ENCODE peak calls at places on chromosomes 5 and 9, in nine cellular contexts. One of them, this sample, is unnamed. For H3K4me1, the result is how much of the 10 kb centered on the place peaks cover.

GRCh38 chr9:130701059-130702022 is 7.8 kb downstream of the EXOSC2 start:
- DNase-seq in sigmoid colon: peak
- DNase-seq in tibial nerve: peak
- DNase-seq in CD8-positive, alpha-beta T cell: peak
- DNase-seq in stomach: peak
- DNase-seq in lung: peak
- DNase-seq in mammary epithelial cell: peak
- DNase-seq in Peyer's patch: peak
- DNase-seq in left ventricle myocardium inferior: peak
- DNase-seq in this sample: peak

GRCh38 chr9:93558503-93558902 is 17.9 kb upstream of the PHF2 start:
- DNase-seq in lung: no peak
- DNase-seq in left ventricle myocardium inferior: no peak
- DNase-seq in Peyer's patch: no peak
- DNase-seq in CD8-positive, alpha-beta T cell: no peak
- DNase-seq in mammary epithelial cell: no peak
- DNase-seq in sigmoid colon: no peak
- DNase-seq in tibial nerve: no peak
- DNase-seq in stomach: no peak
- DNase-seq in this sample: no peak

GRCh38 chr9:122338536-122338935 is 32.3 kb upstream of the PTGS1 start:
- DNase-seq in stomach: no peak
- DNase-seq in mammary epithelial cell: no peak
- DNase-seq in left ventricle myocardium inferior: no peak
- DNase-seq in Peyer's patch: peak
- DNase-seq in CD8-positive, alpha-beta T cell: no peak
- DNase-seq in tibial nerve: no peak
- DNase-seq in lung: no peak
- DNase-seq in sigmoid colon: no peak
- DNase-seq in this sample: no peak

GRCh38 chr5:14178671-14179211 is 35.6 kb downstream of the TRIO start:
- DNase-seq in CD8-positive, alpha-beta T cell: no peak
- DNase-seq in lung: no peak
- DNase-seq in mammary epithelial cell: peak
- DNase-seq in stomach: no peak
- DNase-seq in Peyer's patch: no peak
- DNase-seq in sigmoid colon: no peak
- DNase-seq in left ventricle myocardium inferior: no peak
- DNase-seq in tibial nerve: no peak
- DNase-seq in this sample: no peak

GRCh38 chr9:133813749-133814585 is 75.8 kb upstream of the SARDH start:
- DNase-seq in CD8-positive, alpha-beta T cell: no peak
- DNase-seq in tibial nerve: no peak
- DNase-seq in sigmoid colon: peak
- DNase-seq in left ventricle myocardium inferior: peak
- DNase-seq in mammary epithelial cell: no peak
- DNase-seq in stomach: no peak
- DNase-seq in Peyer's patch: no peak
- DNase-seq in lung: peak
- DNase-seq in this sample: no peak

GRCh38 chr9:26158631-26159150 is 480.4 kb upstream of the TUSC1 start:
- DNase-seq in CD8-positive, alpha-beta T cell: no peak
- DNase-seq in lung: no peak
- DNase-seq in tibial nerve: no peak
- DNase-seq in sigmoid colon: no peak
- DNase-seq in mammary epithelial cell: no peak
- DNase-seq in Peyer's patch: no peak
- DNase-seq in left ventricle myocardium inferior: no peak
- DNase-seq in stomach: no peak
- DNase-seq in this sample: no peak

GRCh38 chr5:66477591-66477990 is 118.6 kb upstream of the MAST4 start:
- DNase-seq in tibial nerve: no peak
- DNase-seq in stomach: no peak
- DNase-seq in mammary epithelial cell: no peak
- DNase-seq in Peyer's patch: no peak
- DNase-seq in CD8-positive, alpha-beta T cell: no peak
- DNase-seq in sigmoid colon: no peak
- DNase-seq in lung: no peak
- DNase-seq in left ventricle myocardium inferior: peak
- DNase-seq in this sample: no peak

GRCh38 chr5:178467261-178468195 is 122.7 kb downstream of the COL23A1 start:
- DNase-seq in Peyer's patch: peak
- DNase-seq in CD8-positive, alpha-beta T cell: no peak
- DNase-seq in lung: peak
- DNase-seq in mammary epithelial cell: no peak
- DNase-seq in left ventricle myocardium inferior: peak
- DNase-seq in sigmoid colon: peak
- DNase-seq in tibial nerve: no peak
- DNase-seq in stomach: peak
- DNase-seq in this sample: no peak

GRCh38 chr5:135944564-135944963 is 10.2 kb downstream of the LECT2 start:
- DNase-seq in stomach: no peak
- DNase-seq in Peyer's patch: no peak
- DNase-seq in tibial nerve: no peak
- DNase-seq in CD8-positive, alpha-beta T cell: no peak
- DNase-seq in sigmoid colon: no peak
- DNase-seq in mammary epithelial cell: no peak
- DNase-seq in left ventricle myocardium inferior: no peak
- DNase-seq in lung: no peak
- DNase-seq in this sample: no peak

GRCh38 chr5:128038641-128039040 is 44.9 kb upstream of the SLC12A2 start:
- DNase-seq in tibial nerve: no peak
- DNase-seq in sigmoid colon: no peak
- DNase-seq in stomach: no peak
- DNase-seq in mammary epithelial cell: peak
- DNase-seq in lung: no peak
- DNase-seq in left ventricle myocardium inferior: no peak
- DNase-seq in Peyer's patch: no peak
- DNase-seq in CD8-positive, alpha-beta T cell: no peak
- DNase-seq in this sample: no peak

GRCh38 chr9:130638278-130639118 is 25.9 kb upstream of the PRDM12 start:
- DNase-seq in lung: no peak
- DNase-seq in mammary epithelial cell: no peak
- DNase-seq in Peyer's patch: no peak
- DNase-seq in tibial nerve: no peak
- DNase-seq in stomach: no peak
- DNase-seq in sigmoid colon: no peak
- DNase-seq in left ventricle myocardium inferior: no peak
- DNase-seq in CD8-positive, alpha-beta T cell: no peak
- DNase-seq in this sample: no peak

GRCh38 chr5:15092801-15093200 is 221.2 kb upstream of the ANKH start:
- DNase-seq in CD8-positive, alpha-beta T cell: no peak
- DNase-seq in tibial nerve: no peak
- DNase-seq in mammary epithelial cell: no peak
- DNase-seq in sigmoid colon: no peak
- DNase-seq in Peyer's patch: no peak
- DNase-seq in lung: no peak
- DNase-seq in left ventricle myocardium inferior: no peak
- DNase-seq in stomach: no peak
- DNase-seq in this sample: no peak

GRCh38 chr9:124262596-124263045 is 4.9 kb downstream of the NEK6 start:
- DNase-seq in lung: no peak
- DNase-seq in mammary epithelial cell: no peak
- DNase-seq in sigmoid colon: no peak
- DNase-seq in left ventricle myocardium inferior: no peak
- DNase-seq in tibial nerve: no peak
- DNase-seq in CD8-positive, alpha-beta T cell: no peak
- DNase-seq in stomach: no peak
- DNase-seq in Peyer's patch: no peak
- DNase-seq in this sample: no peak
- H3K4me1 ChIP-seq in lung: under half
- H3K4me1 ChIP-seq in mammary epithelial cell: under half
- H3K4me1 ChIP-seq in sigmoid colon: half or more
- H3K4me1 ChIP-seq in left ventricle myocardium inferior: half or more
- H3K4me1 ChIP-seq in tibial nerve: half or more
- H3K4me1 ChIP-seq in CD8-positive, alpha-beta T cell: under half
- H3K4me1 ChIP-seq in stomach: half or more
- H3K4me1 ChIP-seq in Peyer's patch: under half
- H3K4me1 ChIP-seq in this sample: under half

GRCh38 chr5:148913493-148913892 is 87.1 kb downstream of the ADRB2 start:
- DNase-seq in left ventricle myocardium inferior: no peak
- DNase-seq in lung: no peak
- DNase-seq in mammary epithelial cell: no peak
- DNase-seq in sigmoid colon: no peak
- DNase-seq in Peyer's patch: no peak
- DNase-seq in tibial nerve: no peak
- DNase-seq in CD8-positive, alpha-beta T cell: no peak
- DNase-seq in stomach: no peak
- DNase-seq in this sample: no peak

GRCh38 chr5:148911386-148911785 is 85.0 kb downstream of the ADRB2 start:
- DNase-seq in mammary epithelial cell: peak
- DNase-seq in CD8-positive, alpha-beta T cell: no peak
- DNase-seq in sigmoid colon: no peak
- DNase-seq in left ventricle myocardium inferior: no peak
- DNase-seq in stomach: no peak
- DNase-seq in lung: no peak
- DNase-seq in Peyer's patch: no peak
- DNase-seq in tibial nerve: no peak
- DNase-seq in this sample: no peak

GRCh38 chr5:148913985-148914421 is 87.6 kb downstream of the ADRB2 start:
- DNase-seq in Peyer's patch: no peak
- DNase-seq in lung: peak
- DNase-seq in tibial nerve: no peak
- DNase-seq in left ventricle myocardium inferior: no peak
- DNase-seq in CD8-positive, alpha-beta T cell: no peak
- DNase-seq in sigmoid colon: no peak
- DNase-seq in mammary epithelial cell: peak
- DNase-seq in stomach: no peak
- DNase-seq in this sample: no peak

GRCh38 chr5:148912146-148912545 is 85.7 kb downstream of the ADRB2 start:
- DNase-seq in Peyer's patch: no peak
- DNase-seq in tibial nerve: no peak
- DNase-seq in CD8-positive, alpha-beta T cell: no peak
- DNase-seq in stomach: no peak
- DNase-seq in lung: no peak
- DNase-seq in sigmoid colon: no peak
- DNase-seq in left ventricle myocardium inferior: no peak
- DNase-seq in mammary epithelial cell: peak
- DNase-seq in this sample: no peak

DNA sequence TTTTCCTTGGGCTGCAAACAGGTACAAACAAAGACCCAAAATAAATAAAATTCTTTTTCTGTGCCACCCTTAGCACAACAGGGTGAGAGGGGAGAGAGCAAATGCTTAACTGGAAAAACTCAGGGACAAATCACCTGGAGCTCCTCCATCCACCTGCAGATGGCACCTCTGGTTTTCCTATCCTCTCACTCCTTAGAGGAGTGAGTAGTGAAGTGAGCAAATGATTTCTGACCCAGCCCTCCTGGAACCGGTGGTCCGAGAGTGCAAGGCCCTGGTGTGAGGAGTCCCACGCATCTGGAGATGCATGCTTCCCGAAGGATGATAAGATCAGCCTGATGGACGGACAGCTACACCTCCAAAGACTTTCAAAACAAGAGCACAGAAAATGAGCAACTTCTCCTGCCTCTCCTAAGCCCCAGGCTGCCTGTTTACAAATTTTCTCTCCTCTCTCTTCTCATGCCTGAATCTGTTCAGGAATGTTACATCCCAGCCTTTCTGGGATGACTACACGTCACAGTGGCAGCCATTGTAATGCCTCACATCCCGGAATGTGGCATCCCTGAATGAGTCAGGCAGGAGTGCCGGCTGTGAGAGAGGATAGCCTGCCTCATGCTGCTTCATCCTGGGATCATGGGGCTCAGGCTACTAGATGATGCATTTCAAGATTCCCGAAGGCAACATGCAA is 86.4 kb downstream of the ADRB2 start:
- DNase-seq in lung: no peak
- DNase-seq in CD8-positive, alpha-beta T cell: no peak
- DNase-seq in left ventricle myocardium inferior: no peak
- DNase-seq in sigmoid colon: no peak
- DNase-seq in Peyer's patch: no peak
- DNase-seq in mammary epithelial cell: peak
- DNase-seq in stomach: no peak
- DNase-seq in tibial nerve: no peak
- DNase-seq in this sample: peak
- TF ChIP-seq CTCF in lung: no peak
- TF ChIP-seq CTCF in CD8-positive, alpha-beta T cell: no peak
- TF ChIP-seq CTCF in left ventricle myocardium inferior: peak
- TF ChIP-seq CTCF in sigmoid colon: no peak
- TF ChIP-seq CTCF in Peyer's patch: no peak
- TF ChIP-seq CTCF in mammary epithelial cell: peak
- TF ChIP-seq CTCF in stomach: no peak
- TF ChIP-seq CTCF in tibial nerve: no peak
- TF ChIP-seq CTCF in this sample: peak

GRCh38 chr5:154038241-154038603 is 488 bp downstream of the FAM114A2 start:
- DNase-seq in CD8-positive, alpha-beta T cell: peak
- DNase-seq in sigmoid colon: no peak
- DNase-seq in Peyer's patch: peak
- DNase-seq in mammary epithelial cell: no peak
- DNase-seq in stomach: no peak
- DNase-seq in lung: no peak
- DNase-seq in tibial nerve: no peak
- DNase-seq in left ventricle myocardium inferior: no peak
- DNase-seq in this sample: no peak
- H3K4me1 ChIP-seq in CD8-positive, alpha-beta T cell: under half
- H3K4me1 ChIP-seq in sigmoid colon: under half
- H3K4me1 ChIP-seq in Peyer's patch: under half
- H3K4me1 ChIP-seq in mammary epithelial cell: under half
- H3K4me1 ChIP-seq in stomach: under half
- H3K4me1 ChIP-seq in lung: under half
- H3K4me1 ChIP-seq in tibial nerve: half or more
- H3K4me1 ChIP-seq in left ventricle myocardium inferior: half or more
- H3K4me1 ChIP-seq in this sample: under half

DNA sequence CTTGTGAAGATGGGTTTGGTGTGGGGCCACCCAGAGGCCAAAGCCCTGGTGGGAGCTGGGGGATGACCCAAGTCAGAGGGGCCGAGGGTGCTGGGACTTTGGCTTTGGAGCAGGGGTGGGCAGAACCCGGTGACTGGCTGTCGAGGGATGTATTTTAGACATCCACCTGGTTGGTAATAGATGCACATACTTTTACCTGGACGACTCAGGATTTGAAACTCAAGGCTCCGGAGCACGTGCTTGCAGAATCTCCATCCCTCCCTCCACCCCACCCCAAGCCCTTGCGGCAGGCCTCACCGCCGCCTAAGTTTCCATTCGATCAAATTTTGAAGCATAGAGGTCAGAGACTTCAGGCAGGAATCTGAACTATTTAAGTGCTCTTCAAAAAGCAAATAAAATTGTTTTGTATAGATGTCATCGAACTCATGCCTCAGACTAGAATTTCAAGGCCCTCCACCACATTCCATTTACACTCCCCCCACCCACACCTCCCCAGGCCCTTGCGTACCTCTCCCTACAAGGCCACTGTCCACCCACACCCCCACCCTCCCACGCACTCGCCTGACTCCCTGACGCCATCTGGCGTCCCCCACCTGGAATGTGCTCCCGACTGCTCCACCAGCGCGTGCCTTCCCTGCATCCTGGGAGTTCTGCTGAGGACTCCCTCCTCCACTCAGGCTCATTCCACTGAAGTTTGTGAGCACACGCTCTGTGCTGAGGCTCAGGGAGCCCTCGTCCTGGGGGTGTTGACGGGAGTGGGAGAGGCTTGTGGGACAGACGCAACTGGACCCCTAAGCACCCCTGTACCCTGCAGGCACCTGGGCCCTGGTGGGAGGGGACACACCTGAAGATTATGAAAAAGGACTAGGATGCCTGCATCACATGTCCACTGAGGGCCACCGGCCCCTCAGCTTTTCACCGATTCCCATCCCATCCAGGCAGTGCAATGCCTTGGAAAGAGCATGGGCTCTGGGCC is 56.4 kb upstream of the RPL26L1 start:
- DNase-seq in tibial nerve: peak
- DNase-seq in Peyer's patch: peak
- DNase-seq in left ventricle myocardium inferior: peak
- DNase-seq in mammary epithelial cell: no peak
- DNase-seq in sigmoid colon: peak
- DNase-seq in stomach: peak
- DNase-seq in lung: peak
- DNase-seq in CD8-positive, alpha-beta T cell: no peak
- DNase-seq in this sample: peak
- TF ChIP-seq CTCF in tibial nerve: no peak
- TF ChIP-seq CTCF in Peyer's patch: no peak
- TF ChIP-seq CTCF in left ventricle myocardium inferior: peak
- TF ChIP-seq CTCF in mammary epithelial cell: peak
- TF ChIP-seq CTCF in sigmoid colon: no peak
- TF ChIP-seq CTCF in stomach: peak
- TF ChIP-seq CTCF in lung: no peak
- TF ChIP-seq CTCF in CD8-positive, alpha-beta T cell: no peak
- TF ChIP-seq CTCF in this sample: no peak

This sample was measured in pancreas.